ENCODE peak calls at places on chromosomes 16 and 17, in four cellular contexts. F is B cell; W is stimulated activated CD4-positive, alpha-beta T cell treated with anti-CD3 and anti-CD28 coated beads, Interleukin-4, amount 100 ng/mL, for 24 hours; R is T follicular helper cell. O is an unnamed sample.

GRCh38 chr17:75763269-75763607 is 1.8 kb downstream of the GALK1 start:
- DNase-seq in F (no peak), W (no peak), R (no peak), O (no peak)

GRCh38 chr17:79947351-79948031 is 88.2 kb downstream of the TBC1D16 start:
- DNase-seq in F (no peak), W (no peak), R (no peak), O (no peak)

GRCh38 chr17:51050291-51051033 is 70.2 kb downstream of the SPAG9 start:
- DNase-seq in F (no peak), W (no peak), R (no peak), O (peak; percentile 54)

GRCh38 chr16:4460936-4461249 is 13.5 kb downstream of the NMRAL1 start:
- DNase-seq in F (no peak), W (no peak), R (no peak), O (no peak)

GRCh38 chr17:82328994-82329507 is 4.5 kb downstream of the SECTM1 start:
- DNase-seq in F (no peak), W (no peak), R (no peak), O (no peak)

GRCh38 chr17:78818932-78819331 is 21.7 kb downstream of the USP36 start:
- DNase-seq in F (no peak), W (peak; percentile 33), R (peak; percentile 66), O (no peak)

GRCh38 chr16:13426279-13426678 is 493.7 kb upstream of the ERCC4 start:
- DNase-seq in F (no peak), W (no peak), R (no peak), O (no peak)

GRCh38 chr17:76354747-76355310 is 1.1 kb upstream of the PRPSAP1 start:
- DNase-seq in F (no peak), W (no peak), R (no peak), O (peak; percentile 31)

GRCh38 chr17:73595068-73595865 is 49.0 kb downstream of the SDK2 start:
- DNase-seq in F (peak; percentile 45), W (no peak), R (no peak), O (no peak)

GRCh38 chr16:12721841-12722467 is 81.7 kb downstream of the CPPED1 start:
- DNase-seq in F (no peak), W (no peak), R (no peak), O (no peak)

GRCh38 chr17:38739305-38739704 is 8.8 kb downstream of the PCGF2 start:
- DNase-seq in F (no peak), W (no peak), R (no peak), O (no peak)

GRCh38 chr16:67277294-67277998 is 1.9 kb upstream of the PLEKHG4 start:
- DNase-seq in F (no peak), W (peak; percentile 23), R (no peak), O (peak; percentile 100)

GRCh38 chr16:83742076-83742475 is 65.7 kb upstream of the HSBP1 start:
- DNase-seq in F (no peak), W (no peak), R (no peak), O (no peak)

GRCh38 chr16:65118866-65119265 is 3.0 kb downstream of the CDH11 start:
- DNase-seq in F (no peak), W (no peak), R (no peak), O (peak; percentile 27)

GRCh38 chr17:557371-557770 is 157.3 kb downstream of the VPS53 start:
- DNase-seq in F (no peak), W (no peak), R (no peak), O (peak; percentile 68)

GRCh38 chr16:56994311-56994710 is 5.0 kb downstream of the NLRC5 start:
- DNase-seq in F (no peak), W (no peak), R (no peak), O (no peak)

GRCh38 chr17:9436629-9437028 is 139.0 kb downstream of the STX8 start:
- DNase-seq in F (no peak), W (no peak), R (no peak), O (peak; percentile 34)

GRCh38 chr17:63406689-63407330 is 39.3 kb downstream of the CYB561 start:
- DNase-seq in F (peak; percentile 75), W (peak; percentile 81), R (peak; percentile 52), O (peak; percentile 91)

GRCh38 chr17:50394711-50395110 is 2.6 kb downstream of the LRRC59 start:
- DNase-seq in F (no peak), W (no peak), R (no peak), O (peak; percentile 40)

GRCh38 chr16:67989322-67990017 is 9.2 kb upstream of the DPEP3 start:
- DNase-seq in F (no peak), W (no peak), R (no peak), O (no peak)

GRCh38 chr17:30332057-30332542 is 1.8 kb downstream of the TMIGD1 start:
- DNase-seq in F (no peak), W (peak; percentile 67), R (peak; percentile 35), O (peak; percentile 72)

GRCh38 chr17:75896360-75897075 is at the start of gene TRIM65:
- DNase-seq in F (peak; percentile 70), W (peak; percentile 78), R (peak; percentile 58), O (peak; percentile 97)

O was measured in GM23248.